ENCODE peak calls at places on chromosomes 2 and 18, in eight cellular contexts. One of them, this sample, is unnamed.

GRCh38 chr2:237591379-237591881 is 896 bp upstream of the RAB17 start:
- DNase-seq in pancreas: no peak
- DNase-seq in PC-9: peak
- DNase-seq in heart left ventricle: no peak
- DNase-seq in OCI-LY7: no peak
- DNase-seq in spleen: no peak
- DNase-seq in stomach: no peak
- DNase-seq in right cardiac atrium: no peak
- DNase-seq in this sample: no peak

GRCh38 chr18:45849529-45849928 is 24.1 kb downstream of the SIGLEC15 start:
- DNase-seq in pancreas: no peak
- DNase-seq in PC-9: no peak
- DNase-seq in heart left ventricle: no peak
- DNase-seq in OCI-LY7: no peak
- DNase-seq in spleen: no peak
- DNase-seq in stomach: no peak
- DNase-seq in right cardiac atrium: no peak
- DNase-seq in this sample: no peak

GRCh38 chr2:119645173-119645846 is 33.7 kb upstream of the TMEM177 start:
- DNase-seq in pancreas: no peak
- DNase-seq in PC-9: peak
- DNase-seq in heart left ventricle: no peak
- DNase-seq in OCI-LY7: no peak
- DNase-seq in spleen: no peak
- DNase-seq in stomach: no peak
- DNase-seq in right cardiac atrium: no peak
- DNase-seq in this sample: no peak

GRCh38 chr2:42840760-42841159 is 48.4 kb upstream of the HAAO start:
- DNase-seq in pancreas: no peak
- DNase-seq in PC-9: no peak
- DNase-seq in heart left ventricle: no peak
- DNase-seq in OCI-LY7: no peak
- DNase-seq in spleen: peak
- DNase-seq in stomach: no peak
- DNase-seq in right cardiac atrium: no peak
- DNase-seq in this sample: no peak

GRCh38 chr2:30692829-30693265 is 114.4 kb downstream of the CAPN13 start:
- DNase-seq in pancreas: no peak
- DNase-seq in PC-9: no peak
- DNase-seq in heart left ventricle: no peak
- DNase-seq in OCI-LY7: no peak
- DNase-seq in spleen: no peak
- DNase-seq in stomach: peak
- DNase-seq in right cardiac atrium: no peak
- DNase-seq in this sample: no peak

GRCh38 chr2:188042412-188042811 is 249.3 kb upstream of the GULP1 start:
- DNase-seq in pancreas: no peak
- DNase-seq in PC-9: no peak
- DNase-seq in heart left ventricle: no peak
- DNase-seq in OCI-LY7: no peak
- DNase-seq in spleen: no peak
- DNase-seq in stomach: no peak
- DNase-seq in right cardiac atrium: no peak
- DNase-seq in this sample: no peak

GRCh38 chr18:57353137-57353939 is 981 bp downstream of the ST8SIA3 start:
- DNase-seq in pancreas: peak
- DNase-seq in PC-9: no peak
- DNase-seq in heart left ventricle: no peak
- DNase-seq in OCI-LY7: no peak
- DNase-seq in spleen: no peak
- DNase-seq in stomach: no peak
- DNase-seq in right cardiac atrium: no peak
- DNase-seq in this sample: no peak

GRCh38 chr2:60558536-60558935 is 5.1 kb upstream of the BCL11A start:
- DNase-seq in pancreas: no peak
- DNase-seq in PC-9: no peak
- DNase-seq in heart left ventricle: no peak
- DNase-seq in OCI-LY7: no peak
- DNase-seq in spleen: no peak
- DNase-seq in stomach: no peak
- DNase-seq in right cardiac atrium: no peak
- DNase-seq in this sample: no peak

GRCh38 chr18:59481436-59481835 is 122.4 kb upstream of the LMAN1 start:
- DNase-seq in pancreas: no peak
- DNase-seq in PC-9: no peak
- DNase-seq in heart left ventricle: no peak
- DNase-seq in OCI-LY7: no peak
- DNase-seq in spleen: no peak
- DNase-seq in stomach: no peak
- DNase-seq in right cardiac atrium: no peak
- DNase-seq in this sample: no peak

GRCh38 chr2:68765739-68766377 is 31.2 kb downstream of the ARHGAP25 start:
- DNase-seq in pancreas: no peak
- DNase-seq in PC-9: no peak
- DNase-seq in heart left ventricle: no peak
- DNase-seq in OCI-LY7: peak
- DNase-seq in spleen: no peak
- DNase-seq in stomach: no peak
- DNase-seq in right cardiac atrium: no peak
- DNase-seq in this sample: no peak

GRCh38 chr2:68764781-68765385 is 30.3 kb downstream of the ARHGAP25 start:
- DNase-seq in pancreas: no peak
- DNase-seq in PC-9: no peak
- DNase-seq in heart left ventricle: no peak
- DNase-seq in OCI-LY7: no peak
- DNase-seq in spleen: no peak
- DNase-seq in stomach: no peak
- DNase-seq in right cardiac atrium: no peak
- DNase-seq in this sample: no peak

GRCh38 chr2:68762665-68763064 is 28.1 kb downstream of the ARHGAP25 start:
- DNase-seq in pancreas: no peak
- DNase-seq in PC-9: no peak
- DNase-seq in heart left ventricle: no peak
- DNase-seq in OCI-LY7: peak
- DNase-seq in spleen: no peak
- DNase-seq in stomach: no peak
- DNase-seq in right cardiac atrium: no peak
- DNase-seq in this sample: no peak

GRCh38 chr2:68762112-68762511 is 27.5 kb downstream of the ARHGAP25 start:
- DNase-seq in pancreas: no peak
- DNase-seq in PC-9: no peak
- DNase-seq in heart left ventricle: no peak
- DNase-seq in OCI-LY7: no peak
- DNase-seq in spleen: no peak
- DNase-seq in stomach: no peak
- DNase-seq in right cardiac atrium: no peak
- DNase-seq in this sample: no peak

DNA sequence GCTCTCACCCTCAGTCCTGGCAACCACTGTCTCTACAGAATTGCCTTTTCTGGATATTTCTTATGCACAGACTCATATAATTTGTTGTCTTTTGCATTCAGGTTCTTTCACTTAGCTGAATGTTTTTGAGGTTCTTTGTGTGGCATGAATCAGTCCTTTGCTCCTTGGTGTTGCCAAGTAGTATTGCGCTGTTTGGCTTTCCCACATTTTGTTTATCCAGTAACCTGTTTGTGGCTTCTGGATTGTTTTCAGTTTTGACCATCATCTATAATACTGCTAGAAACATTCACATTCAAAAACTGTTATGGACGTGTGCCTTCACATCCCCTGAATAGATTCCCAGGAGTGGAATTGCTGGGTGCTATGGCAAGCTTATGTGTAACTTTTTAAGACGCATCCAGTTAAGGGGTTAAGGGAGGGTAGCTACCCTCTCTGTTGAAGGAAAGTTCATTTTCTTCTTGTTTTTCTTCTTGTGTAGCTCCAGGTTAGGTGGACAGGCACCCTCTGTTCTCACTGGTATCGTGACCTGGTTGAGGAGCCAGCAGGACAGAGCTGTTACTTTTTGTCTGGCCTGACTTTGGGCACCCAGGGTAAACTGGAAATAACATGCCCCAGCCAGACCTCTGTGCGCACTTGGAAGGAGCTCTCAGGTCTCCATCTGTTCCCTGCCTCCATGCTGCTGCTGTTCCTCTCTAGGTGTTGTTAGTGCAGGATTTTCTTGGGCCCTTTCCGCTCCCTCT is 29.6 kb downstream of the ARHGAP25 start:
- DNase-seq in pancreas: no peak
- DNase-seq in PC-9: no peak
- DNase-seq in heart left ventricle: no peak
- DNase-seq in OCI-LY7: no peak
- DNase-seq in spleen: no peak
- DNase-seq in stomach: no peak
- DNase-seq in right cardiac atrium: no peak
- DNase-seq in this sample: no peak
- H3K27ac ChIP-seq in pancreas: no peak
- H3K27ac ChIP-seq in PC-9: no peak
- H3K27ac ChIP-seq in heart left ventricle: peak
- H3K27ac ChIP-seq in OCI-LY7: peak
- H3K27ac ChIP-seq in spleen: peak
- H3K27ac ChIP-seq in stomach: no peak
- H3K27ac ChIP-seq in right cardiac atrium: no peak
- H3K27ac ChIP-seq in this sample: no peak

GRCh38 chr2:239882781-239883180 is 142.4 kb downstream of the NDUFA10 start:
- DNase-seq in pancreas: no peak
- DNase-seq in PC-9: no peak
- DNase-seq in heart left ventricle: no peak
- DNase-seq in OCI-LY7: no peak
- DNase-seq in spleen: no peak
- DNase-seq in stomach: no peak
- DNase-seq in right cardiac atrium: no peak
- DNase-seq in this sample: no peak
- H3K27ac ChIP-seq in pancreas: no peak
- H3K27ac ChIP-seq in PC-9: no peak
- H3K27ac ChIP-seq in heart left ventricle: no peak
- H3K27ac ChIP-seq in OCI-LY7: no peak
- H3K27ac ChIP-seq in spleen: no peak
- H3K27ac ChIP-seq in stomach: no peak
- H3K27ac ChIP-seq in right cardiac atrium: no peak
- H3K27ac ChIP-seq in this sample: no peak

GRCh38 chr2:36650031-36650430 is 46.5 kb upstream of the VIT start:
- DNase-seq in pancreas: no peak
- DNase-seq in PC-9: peak
- DNase-seq in heart left ventricle: no peak
- DNase-seq in OCI-LY7: peak
- DNase-seq in spleen: no peak
- DNase-seq in stomach: no peak
- DNase-seq in right cardiac atrium: no peak
- DNase-seq in this sample: no peak
- H3K27ac ChIP-seq in pancreas: no peak
- H3K27ac ChIP-seq in PC-9: peak
- H3K27ac ChIP-seq in heart left ventricle: no peak
- H3K27ac ChIP-seq in OCI-LY7: no peak
- H3K27ac ChIP-seq in spleen: no peak
- H3K27ac ChIP-seq in stomach: no peak
- H3K27ac ChIP-seq in right cardiac atrium: no peak
- H3K27ac ChIP-seq in this sample: no peak

DNA sequence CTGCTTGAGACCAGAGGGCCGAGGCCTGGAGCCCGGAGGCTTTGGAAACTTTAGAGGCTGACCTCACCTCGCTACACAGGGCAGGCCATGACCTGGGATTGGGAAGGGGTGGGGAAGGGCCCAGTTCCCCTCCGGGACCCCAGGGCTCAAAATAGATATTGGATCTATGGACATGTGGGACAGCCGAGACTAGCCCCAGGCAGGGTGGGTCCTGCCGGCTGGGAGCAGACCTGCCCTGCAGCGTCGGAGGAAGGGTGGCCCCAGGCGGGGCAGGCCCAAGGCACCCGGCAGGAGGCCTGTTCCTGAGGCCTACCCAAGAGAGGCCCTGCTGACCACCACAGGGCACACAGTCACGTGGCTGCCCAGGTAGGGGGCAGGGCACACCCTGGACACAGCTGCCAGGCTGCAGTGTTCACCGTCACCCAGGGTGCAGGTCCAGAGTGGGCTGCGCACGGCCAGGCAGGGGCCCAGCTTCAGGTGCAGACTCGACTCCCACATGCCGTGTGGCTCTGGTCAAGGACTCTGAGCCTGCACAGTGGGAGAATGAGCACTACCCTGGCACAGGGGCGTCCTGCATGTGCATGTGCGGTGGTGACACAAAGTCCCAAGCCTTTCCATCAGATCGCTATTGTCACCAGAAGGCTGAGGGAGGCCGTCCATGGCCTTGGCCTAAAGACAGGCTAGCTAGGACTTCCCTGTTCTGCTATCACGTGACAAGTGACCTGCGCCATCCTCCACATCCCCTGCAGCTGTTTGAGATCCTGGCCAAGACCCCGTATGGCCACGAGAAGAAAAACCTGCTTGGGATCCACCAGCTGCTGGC is 13.2 kb downstream of the ANO7 start:
- DNase-seq in pancreas: no peak
- DNase-seq in PC-9: no peak
- DNase-seq in heart left ventricle: peak
- DNase-seq in OCI-LY7: no peak
- DNase-seq in spleen: no peak
- DNase-seq in stomach: no peak
- DNase-seq in right cardiac atrium: no peak
- DNase-seq in this sample: no peak
- H3K27ac ChIP-seq in pancreas: no peak
- H3K27ac ChIP-seq in PC-9: no peak
- H3K27ac ChIP-seq in heart left ventricle: no peak
- H3K27ac ChIP-seq in OCI-LY7: no peak
- H3K27ac ChIP-seq in spleen: no peak
- H3K27ac ChIP-seq in stomach: no peak
- H3K27ac ChIP-seq in right cardiac atrium: no peak
- H3K27ac ChIP-seq in this sample: no peak